ENCODE peak calls at places on chromosomes 13 and 19, in four cellular contexts. Q, R, C and X are unnamed samples.

GRCh38 chr19:43747557-43748204 is 7.1 kb downstream of the SMG9 start:
- DNase-seq in Q (no peak), R (no peak), C (no peak), X (no peak)

GRCh38 chr13:51231456-51231855 is 9.3 kb downstream of the FAM124A start:
- DNase-seq in Q (no peak), R (no peak), C (no peak), X (no peak)

GRCh38 chr19:10422846-10423245 is 2.5 kb downstream of the PDE4A start:
- DNase-seq in Q (no peak), R (no peak), C (no peak), X (no peak)

GRCh38 chr19:42316223-42317211 is 3.4 kb downstream of the TMEM145 start:
- DNase-seq in Q (no peak), R (peak), C (peak), X (peak)

GRCh38 chr19:28026636-28027035 is 1186.3 kb downstream of the UQCRFS1 start:
- DNase-seq in Q (no peak), R (no peak), C (no peak), X (no peak)

GRCh38 chr13:112877066-112877465 is 91.9 kb upstream of the MCF2L start:
- DNase-seq in Q (no peak), R (no peak), C (no peak), X (no peak)

GRCh38 chr19:10009269-10009665 is 1.0 kb downstream of the COL5A3 start:
- DNase-seq in Q (peak), R (peak), C (no peak), X (no peak)

GRCh38 chr19:6806488-6806887 is 34.0 kb downstream of the VAV1 start:
- DNase-seq in Q (no peak), R (peak), C (no peak), X (peak)

GRCh38 chr13:101985321-101985720 is 416.5 kb downstream of the FGF14 start:
- DNase-seq in Q (no peak), R (no peak), C (no peak), X (no peak)

GRCh38 chr19:54795763-54796162 is 7.6 kb upstream of the KIR2DL4 start:
- DNase-seq in Q (no peak), R (no peak), C (no peak), X (no peak)

GRCh38 chr13:49627831-49628652 is at the start of gene ARL11:
- DNase-seq in Q (peak), R (peak), C (no peak), X (no peak)

GRCh38 chr13:25908390-25908789 is 143.4 kb downstream of the SHISA2 start:
- DNase-seq in Q (no peak), R (no peak), C (no peak), X (no peak)

GRCh38 chr19:57615346-57615745 is 1.3 kb downstream of the ZNF134 start:
- DNase-seq in Q (no peak), R (no peak), C (no peak), X (no peak)

GRCh38 chr19:29255006-29255405 is 42.1 kb upstream of the UQCRFS1 start:
- DNase-seq in Q (no peak), R (no peak), C (no peak), X (no peak)

GRCh38 chr13:23699271-23699670 is 129.1 kb downstream of the TNFRSF19 start:
- DNase-seq in Q (no peak), R (no peak), C (no peak), X (no peak)

GRCh38 chr19:44608391-44608821 is 5.0 kb upstream of the IGSF23 start:
- DNase-seq in Q (no peak), R (no peak), C (no peak), X (no peak)

GRCh38 chr13:31199849-31200635 is at the start of gene B3GLCT:
- DNase-seq in Q (peak), R (peak), C (peak), X (peak)

GRCh38 chr19:27774337-27774736 is 1438.6 kb downstream of the UQCRFS1 start:
- DNase-seq in Q (peak), R (peak), C (no peak), X (no peak)

GRCh38 chr13:51336746-51337145 is 2.7 kb upstream of the SERPINE3 start:
- DNase-seq in Q (no peak), R (no peak), C (no peak), X (no peak)

GRCh38 chr13:48123827-48124226 is 28.9 kb upstream of the MED4 start:
- DNase-seq in Q (no peak), R (no peak), C (no peak), X (no peak)

GRCh38 chr19:44623626-44624025 is 10.3 kb downstream of the IGSF23 start:
- DNase-seq in Q (no peak), R (no peak), C (no peak), X (no peak)

GRCh38 chr19:34253711-34254551 is 423 bp upstream of the GARRE1 start:
- DNase-seq in Q (peak), R (peak), C (peak), X (no peak)

GRCh38 chr13:60571571-60571970 is 174.6 kb downstream of the TDRD3 start:
- DNase-seq in Q (no peak), R (no peak), C (no peak), X (no peak)

GRCh38 chr13:84973661-84974060 is 825.6 kb downstream of the SLITRK6 start:
- DNase-seq in Q (no peak), R (no peak), C (no peak), X (no peak)

GRCh38 chr13:52070929-52071523 is 46.5 kb downstream of the UTP14C start:
- DNase-seq in Q (no peak), R (peak), C (peak), X (no peak)

GRCh38 chr19:31264379-31264778 is 84.9 kb downstream of the TSHZ3 start:
- DNase-seq in Q (no peak), R (no peak), C (no peak), X (no peak)

GRCh38 chr13:101309014-101309619 is 107.2 kb downstream of the NALCN start:
- DNase-seq in Q (no peak), R (no peak), C (no peak), X (no peak)

GRCh38 chr13:21104199-21105019 is 43.0 kb upstream of the LATS2 start:
- DNase-seq in Q (no peak), R (no peak), C (no peak), X (no peak)

GRCh38 chr19:5680083-5680436 is 256 bp downstream of the MICOS13 start:
- DNase-seq in Q (peak), R (no peak), C (no peak), X (no peak)

GRCh38 chr13:65054277-65054676 is 2175.9 kb downstream of the PCDH9 start:
- DNase-seq in Q (no peak), R (no peak), C (no peak), X (no peak)

GRCh38 chr19:16970821-16971220 is 55.8 kb downstream of the CPAMD8 start:
- DNase-seq in Q (no peak), R (no peak), C (no peak), X (no peak)

DNA sequence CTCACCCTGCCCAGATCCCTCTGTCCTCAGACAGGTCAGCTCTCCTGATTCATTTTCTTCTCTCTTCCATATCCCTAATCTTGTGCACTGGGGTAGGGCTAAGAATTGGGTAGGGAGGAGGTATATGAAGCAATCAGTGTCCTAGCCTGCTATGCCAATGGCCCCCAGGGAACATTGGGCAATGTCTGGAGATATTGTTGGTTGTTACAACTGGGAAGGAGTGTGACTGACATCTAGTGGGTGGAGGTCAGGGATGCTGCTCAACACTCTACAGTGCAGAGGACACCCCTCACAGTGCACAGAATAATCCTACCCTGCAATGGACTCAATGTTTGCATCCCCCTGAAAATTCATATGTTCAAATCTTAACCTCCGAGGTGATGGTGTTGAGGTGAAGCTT is 57.5 kb downstream of the CPAMD8 start:
- DNase-seq in Q (no peak), R (peak), C (peak), X (no peak)
- TF ChIP-seq HMGXB4 in Q (no peak), R (no peak), C (no peak), X (no peak)

GRCh38 chr13:96053003-96053703 is at the start of gene UGGT2:
- DNase-seq in Q (peak), R (peak), C (peak), X (peak)

DNA sequence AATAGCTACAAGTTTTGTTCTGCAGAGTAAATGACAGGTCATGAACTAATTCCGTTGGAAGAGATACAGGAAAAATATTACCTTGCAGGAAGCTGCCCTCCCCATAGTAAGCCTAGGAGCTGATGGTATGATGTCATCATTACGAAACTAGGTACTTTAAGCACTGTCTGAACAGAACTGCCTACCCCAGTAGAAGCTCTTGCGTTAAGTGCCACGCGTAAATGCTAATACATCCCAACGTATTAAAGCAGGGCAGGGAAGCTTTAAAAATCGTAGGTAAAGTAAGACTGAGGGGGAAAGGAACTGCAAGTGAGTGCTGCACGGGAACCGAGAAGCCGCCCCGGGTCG is 572 bp downstream of the UGGT2 start:
- DNase-seq in Q (no peak), R (peak), C (peak), X (peak)
- TF ChIP-seq HMGXB4 in Q (no peak), R (no peak), C (no peak), X (no peak)

DNA sequence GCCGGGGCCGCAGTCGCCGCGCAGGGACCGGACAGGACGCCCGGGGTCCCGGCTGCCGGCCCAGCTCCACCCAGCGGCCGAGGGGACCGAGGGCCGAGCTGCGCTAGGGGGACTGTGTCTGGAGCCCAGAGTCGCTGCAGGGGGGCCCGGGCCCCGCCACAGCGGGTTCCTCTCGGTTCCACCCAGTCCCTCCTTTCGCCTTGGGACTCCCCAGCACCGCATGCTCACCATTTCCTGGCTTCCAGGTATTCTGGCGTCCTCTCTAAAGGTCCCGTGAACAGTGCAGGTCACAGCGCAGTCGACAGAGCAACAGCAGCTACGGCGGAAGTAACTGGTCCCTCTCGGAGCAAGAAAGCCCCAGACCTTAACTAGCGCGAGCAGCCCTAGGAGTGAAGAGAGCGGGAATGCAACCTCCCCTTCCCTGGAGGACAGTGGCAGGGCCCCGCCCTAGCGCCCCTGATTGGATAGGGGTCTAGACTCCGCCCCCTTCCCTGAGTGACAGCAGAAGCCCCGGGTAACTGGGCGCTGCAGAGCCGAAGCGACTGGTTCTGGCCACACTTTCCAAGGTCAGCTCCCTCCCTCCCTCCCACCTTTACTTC is at the start of gene ZNF878:
- DNase-seq in Q (peak), R (peak), C (peak), X (no peak)
- TF ChIP-seq HMGXB4 in Q (peak), R (no peak), C (peak), X (no peak)

GRCh38 chr13:109745060-109745459 is 41.3 kb downstream of the IRS2 start:
- DNase-seq in Q (no peak), R (no peak), C (no peak), X (no peak)
- TF ChIP-seq HMGXB4 in Q (no peak), R (no peak), C (no peak), X (no peak)

GRCh38 chr13:79870123-79870522 is 389.2 kb downstream of the NDFIP2 start:
- DNase-seq in Q (no peak), R (no peak), C (no peak), X (no peak)
- TF ChIP-seq HMGXB4 in Q (no peak), R (no peak), C (no peak), X (no peak)

DNA sequence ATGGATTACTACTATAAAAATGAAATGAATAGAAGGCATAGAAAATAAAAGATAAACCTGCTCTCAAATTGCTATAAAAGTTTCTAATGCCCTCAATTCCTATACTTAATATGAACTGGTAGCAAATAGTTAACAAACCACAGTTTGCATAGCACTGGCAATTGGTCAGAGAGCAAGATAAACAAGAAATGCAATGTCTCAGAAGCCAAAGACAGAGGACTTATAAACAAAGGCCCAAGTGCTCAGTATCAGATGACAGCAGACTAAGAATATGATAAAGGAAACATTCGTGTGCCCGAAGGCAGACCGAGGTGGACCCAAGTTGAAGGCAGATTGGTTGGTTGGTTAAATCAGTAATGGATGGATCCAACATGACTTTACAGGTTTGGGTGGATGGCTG is 50.6 kb downstream of the IPO5 start:
- DNase-seq in Q (no peak), R (no peak), C (no peak), X (no peak)
- TF ChIP-seq HMGXB4 in Q (no peak), R (no peak), C (no peak), X (no peak)

GRCh38 chr19:47863514-47863936 is 4.5 kb downstream of the TPRX2 start:
- DNase-seq in Q (peak), R (peak), C (peak), X (peak)
- TF ChIP-seq HMGXB4 in Q (no peak), R (no peak), C (peak), X (no peak)

GRCh38 chr13:66266761-66267160 is 963.4 kb downstream of the PCDH9 start:
- DNase-seq in Q (no peak), R (no peak), C (no peak), X (no peak)

GRCh38 chr13:66264976-66265375 is 965.2 kb downstream of the PCDH9 start:
- DNase-seq in Q (no peak), R (no peak), C (no peak), X (no peak)

GRCh38 chr13:66262330-66262729 is 967.8 kb downstream of the PCDH9 start:
- DNase-seq in Q (no peak), R (no peak), C (no peak), X (no peak)

GRCh38 chr13:66266348-66266747 is 963.8 kb downstream of the PCDH9 start:
- DNase-seq in Q (no peak), R (no peak), C (no peak), X (no peak)

GRCh38 chr13:66265446-66265845 is 964.7 kb downstream of the PCDH9 start:
- DNase-seq in Q (no peak), R (no peak), C (no peak), X (no peak)
- TF ChIP-seq HMGXB4 in Q (no peak), R (no peak), C (no peak), X (no peak)

GRCh38 chr13:73681779-73682178 is 452.4 kb downstream of the KLF12 start:
- DNase-seq in Q (no peak), R (no peak), C (no peak), X (no peak)
- TF ChIP-seq HMGXB4 in Q (no peak), R (no peak), C (no peak), X (no peak)